ENCODE peak calls at places on chromosomes 3 and 15, in seven cellular contexts. K, Z, X, U, B, E and J are unnamed samples.
A peak's percentile ranks its signal among the peaks of the same experiment; 100 is the strongest.

GRCh38 chr3:64880926-64881325 is 193.1 kb upstream of the ADAMTS9 start:
- DNase-seq in E (no peak), K (no peak), U (no peak), X (no peak), B (no peak), Z (no peak), J (no peak)

GRCh38 chr15:45187578-45187893 is 230 bp downstream of the SHF start:
- DNase-seq in U (no peak), E (no peak), B (no peak), Z (no peak), K (no peak), X (no peak), J (no peak)

GRCh38 chr3:12100784-12101183 is 57.9 kb downstream of the TIMP4 start:
- DNase-seq in Z (no peak), E (no peak), X (no peak), K (no peak), B (no peak), U (no peak), J (no peak)

GRCh38 chr3:17747184-17747889 is 4.9 kb upstream of the TBC1D5 start:
- DNase-seq in X (no peak), K (no peak), Z (no peak), B (no peak), E (no peak), U (no peak), J (no peak)

GRCh38 chr3:38112378-38112761 is 24.6 kb downstream of the ACAA1 start:
- DNase-seq in B (no peak), K (no peak), Z (no peak), E (no peak), U (no peak), X (no peak), J (no peak)

GRCh38 chr15:40314723-40315276 is 7.1 kb upstream of the PLCB2 start:
- DNase-seq in X (no peak), U (no peak), K (no peak), B (peak; percentile 68), Z (no peak), E (no peak), J (no peak)

GRCh38 chr3:126288314-126288713 is 68.9 kb downstream of the KLF15 start:
- DNase-seq in B (no peak), X (peak; percentile 54), U (peak; percentile 42), Z (peak; percentile 54), E (no peak), K (no peak), J (peak; percentile 50)

GRCh38 chr3:143657391-143657790 is 190.9 kb downstream of the SLC9A9 start:
- DNase-seq in Z (no peak), B (no peak), U (no peak), X (no peak), K (no peak), E (no peak), J (no peak)

GRCh38 chr15:25870899-25871298 is 7.8 kb upstream of the ATP10A start:
- DNase-seq in E (no peak), U (no peak), X (no peak), B (no peak), Z (no peak), K (no peak), J (no peak)

GRCh38 chr15:60819860-60820259 is 340.9 kb upstream of the ICE2 start:
- DNase-seq in U (no peak), X (no peak), B (peak; percentile 34), E (no peak), Z (no peak), K (no peak), J (no peak)

DNA sequence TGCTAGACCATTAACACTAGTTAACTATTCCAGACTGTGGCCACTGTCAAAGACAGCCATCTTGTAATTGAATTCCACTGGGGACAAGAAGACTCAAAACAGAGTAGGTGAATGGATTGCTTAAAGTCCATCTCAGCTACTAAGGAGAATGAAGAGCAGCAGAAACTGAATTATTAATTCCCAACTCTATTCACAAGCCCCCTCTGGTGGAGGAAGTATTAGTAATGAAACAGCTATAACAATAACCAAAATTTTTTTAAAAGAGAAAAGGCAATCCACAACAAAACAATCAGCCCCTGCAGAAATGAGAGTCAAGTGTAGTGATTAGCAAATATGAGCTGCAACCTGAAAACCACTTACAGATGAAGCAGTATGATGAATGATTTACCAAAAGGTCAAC is 302.8 kb downstream of the FHIT start:
- DNase-seq in E (no peak), K (no peak), Z (no peak), X (no peak), U (no peak), B (peak; percentile 34), J (no peak)
- TF ChIP-seq CTCF in E (no peak), K (peak; percentile 30), Z (no peak), X (no peak), U (no peak), B (peak; percentile 24), J (peak; percentile 33)

DNA sequence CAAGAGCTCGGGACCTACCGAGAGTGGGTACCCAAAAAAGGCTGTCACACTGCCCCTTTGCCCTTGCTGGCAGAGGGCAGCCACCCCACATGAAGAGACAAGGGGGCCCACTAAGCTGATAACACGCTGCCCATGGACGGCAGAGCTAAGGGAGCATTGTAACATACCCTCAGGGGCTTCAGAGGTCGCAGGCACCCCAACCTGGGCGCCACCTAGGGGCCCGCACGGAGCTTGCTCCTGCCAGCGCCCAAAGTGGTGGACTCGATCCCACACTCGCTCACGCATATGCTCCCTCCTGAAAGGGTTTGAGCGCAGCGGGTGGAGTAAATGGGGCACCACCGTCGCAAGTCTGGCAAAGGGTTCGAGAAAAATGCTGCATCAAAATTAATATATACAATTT is 975.4 kb downstream of the ZPLD1 start:
- DNase-seq in X (no peak), B (no peak), K (no peak), Z (no peak), U (no peak), E (no peak), J (no peak)
- TF ChIP-seq CTCF in X (no peak), B (peak; percentile 18), K (peak; percentile 27), Z (no peak), U (no peak), E (no peak), J (no peak)

GRCh38 chr15:71114887-71115566 is at the start of gene THSD4:
- DNase-seq in B (peak; percentile 76), U (peak; percentile 56), K (peak; percentile 79), X (peak; percentile 89), E (no peak), Z (peak; percentile 75), J (peak; percentile 91)
- TF ChIP-seq CTCF in B (peak; percentile 97), U (peak; percentile 49), K (peak; percentile 99), X (peak; percentile 84), E (peak; percentile 96), Z (peak; percentile 95), J (peak; percentile 100)

DNA sequence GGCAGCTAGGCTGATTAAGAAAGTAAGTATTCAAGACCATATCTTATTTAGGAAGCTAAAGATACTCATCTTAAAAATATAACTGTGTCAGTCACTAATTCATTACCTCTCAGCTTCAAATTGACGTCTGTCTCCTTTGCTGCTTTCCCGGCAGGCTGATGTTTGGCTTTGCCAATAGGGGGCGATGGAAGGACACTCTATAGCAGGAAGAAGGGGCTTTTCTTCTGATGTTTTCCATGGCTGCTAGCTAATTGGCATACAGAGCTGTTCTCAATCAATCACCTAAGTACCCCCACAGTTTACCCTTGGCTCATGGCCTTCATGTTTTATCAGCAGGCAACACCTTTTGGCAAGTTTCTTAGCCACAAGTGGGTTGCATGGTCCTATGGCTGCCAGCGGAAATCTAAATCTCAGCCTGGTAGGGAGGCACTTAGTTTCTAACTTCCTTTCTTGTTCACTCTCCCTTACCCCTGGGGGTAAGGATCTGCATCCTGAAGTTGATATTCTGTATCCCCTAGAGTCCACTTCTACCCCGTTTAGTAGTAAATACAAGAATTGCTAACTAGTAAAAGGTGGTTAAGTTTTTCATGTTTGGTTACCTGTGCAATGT is 45.0 kb downstream of the ESYT3 start:
- DNase-seq in B (peak; percentile 62), Z (no peak), U (no peak), E (peak; percentile 16), X (no peak), K (no peak), J (peak; percentile 69)
- TF ChIP-seq CTCF in B (peak; percentile 88), Z (peak; percentile 69), U (peak; percentile 20), E (peak; percentile 92), X (no peak), K (peak; percentile 84), J (peak; percentile 78)

GRCh38 chr15:59174161-59174845 is 32.3 kb upstream of the LDHAL6B start:
- DNase-seq in U (no peak), Z (no peak), B (no peak), E (no peak), K (no peak), X (no peak), J (no peak)

GRCh38 chr15:59170295-59170881 is 36.3 kb upstream of the LDHAL6B start:
- DNase-seq in E (peak; percentile 98), U (no peak), B (peak; percentile 91), K (no peak), X (peak; percentile 79), Z (no peak), J (no peak)

GRCh38 chr15:59170998-59171397 is 35.6 kb upstream of the LDHAL6B start:
- DNase-seq in B (no peak), Z (no peak), X (no peak), K (no peak), E (no peak), U (no peak), J (no peak)

GRCh38 chr15:59173194-59173593 is 33.4 kb upstream of the LDHAL6B start:
- DNase-seq in Z (no peak), K (no peak), X (no peak), U (no peak), E (no peak), B (no peak), J (no peak)

DNA sequence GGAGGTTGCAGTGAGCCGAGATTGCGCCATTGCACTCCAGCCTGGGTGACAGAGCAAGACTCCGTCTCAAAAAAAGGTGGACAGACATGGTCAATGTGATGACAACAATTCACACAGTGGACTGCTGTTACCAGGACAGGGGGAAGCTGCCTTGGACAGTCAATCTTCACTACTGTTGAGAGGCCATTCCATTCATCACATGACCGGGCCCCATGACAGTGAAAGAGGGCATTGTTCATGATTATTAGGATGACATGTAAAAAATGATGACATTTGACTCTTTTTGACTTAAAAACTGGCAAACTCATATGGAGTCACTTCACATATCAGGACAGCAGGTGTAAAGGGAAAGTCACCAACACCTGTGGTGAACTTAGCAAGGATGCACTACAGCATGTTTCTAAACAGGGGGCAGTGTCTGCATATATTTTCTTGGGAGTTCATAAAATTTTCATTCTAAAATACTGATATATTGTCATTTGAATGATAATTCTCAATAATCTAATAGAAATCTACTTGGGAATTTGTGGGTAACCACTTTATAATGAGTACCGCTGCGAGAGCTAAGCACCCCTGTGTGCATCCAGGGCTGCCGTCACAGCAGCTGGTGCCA is 34.2 kb upstream of the LDHAL6B start:
- DNase-seq in K (no peak), Z (no peak), B (no peak), E (no peak), U (no peak), X (no peak), J (no peak)
- TF ChIP-seq CTCF in K (peak; percentile 24), Z (no peak), B (no peak), E (no peak), U (no peak), X (no peak), J (peak; percentile 24)